ENCODE peak calls at places on chromosomes 7 and 10, in eight cellular contexts. E is anterior cingulate cortex, T is epithelial cell of esophagus, F is hippocampal formation, L is GM03348, X is GM10248, Y is sigmoid colon, K is hepatocyte. Q is an unnamed sample.

GRCh38 chr10:1420663-1421362 is 316.5 kb downstream of the ADARB2 start:
- DNase-seq in E (peak; percentile 2), T (peak; percentile 35), F (peak; percentile 7), L (peak; percentile 47), X (peak; percentile 82), Y (no peak), K (peak; percentile 85), Q (peak; percentile 17)

GRCh38 chr10:21402606-21403083 is 122.8 kb downstream of the SKIDA1 start:
- DNase-seq in E (no peak), T (peak; percentile 30), F (no peak), L (peak; percentile 19), X (no peak), Y (no peak), K (no peak), Q (peak; percentile 17)

GRCh38 chr7:46544396-46545008 is 623.4 kb upstream of the IGFBP3 start:
- DNase-seq in E (no peak), T (peak; percentile 75), F (no peak), L (peak; percentile 11), X (no peak), Y (no peak), K (no peak), Q (peak; percentile 92)

GRCh38 chr7:124251616-124252015 is 218.7 kb upstream of the TMEM229A start:
- DNase-seq in E (no peak), T (no peak), F (no peak), L (no peak), X (no peak), Y (no peak), K (peak; percentile 10), Q (no peak)

GRCh38 chr10:4847580-4848020 is 21.6 kb downstream of the AKR1E2 start:
- DNase-seq in E (no peak), T (peak; percentile 65), F (no peak), L (peak; percentile 75), X (no peak), Y (no peak), K (peak; percentile 61), Q (peak; percentile 88)

GRCh38 chr7:111568870-111569462 is 6.7 kb upstream of the IMMP2L start:
- DNase-seq in E (no peak), T (peak; percentile 5), F (no peak), L (no peak), X (no peak), Y (no peak), K (no peak), Q (no peak)

GRCh38 chr7:102080371-102081243 is 206.1 kb upstream of the SH2B2 start:
- DNase-seq in E (no peak), T (no peak), F (no peak), L (no peak), X (no peak), Y (no peak), K (no peak), Q (no peak)

GRCh38 chr10:129770286-129770685 is 193.8 kb downstream of the EBF3 start:
- DNase-seq in E (no peak), T (no peak), F (no peak), L (no peak), X (no peak), Y (peak; percentile 17), K (no peak), Q (no peak)

GRCh38 chr10:116741391-116742351 is 695 bp downstream of the HSPA12A start:
- DNase-seq in E (no peak), T (no peak), F (no peak), L (peak; percentile 65), X (no peak), Y (peak; percentile 70), K (peak; percentile 46), Q (no peak)

GRCh38 chr7:4140933-4141332 is 541.2 kb upstream of the FOXK1 start:
- DNase-seq in E (no peak), T (no peak), F (no peak), L (no peak), X (no peak), Y (peak; percentile 43), K (no peak), Q (no peak)

GRCh38 chr7:30596043-30596641 is 1.5 kb downstream of the GARS1 start:
- DNase-seq in E (no peak), T (peak; percentile 70), F (no peak), L (peak; percentile 54), X (no peak), Y (no peak), K (peak; percentile 36), Q (peak; percentile 49)

GRCh38 chr10:43235070-43235900 is 31.6 kb downstream of the RASGEF1A start:
- DNase-seq in E (no peak), T (no peak), F (no peak), L (no peak), X (no peak), Y (peak; percentile 42), K (no peak), Q (no peak)

GRCh38 chr7:151637781-151638261 is 118.1 kb upstream of the RHEB start:
- DNase-seq in E (no peak), T (no peak), F (no peak), L (no peak), X (no peak), Y (peak; percentile 74), K (no peak), Q (peak; percentile 29)

GRCh38 chr10:4370376-4370775 is 455.6 kb upstream of the AKR1E2 start:
- DNase-seq in E (no peak), T (no peak), F (no peak), L (no peak), X (no peak), Y (no peak), K (no peak), Q (no peak)

GRCh38 chr10:48493083-48493871 is 111.6 kb downstream of the ARHGAP22 start:
- DNase-seq in E (no peak), T (peak; percentile 58), F (no peak), L (no peak), X (no peak), Y (no peak), K (no peak), Q (no peak)

GRCh38 chr10:126255313-126255712 is 133.0 kb downstream of the ADAM12 start:
- DNase-seq in E (no peak), T (no peak), F (no peak), L (no peak), X (no peak), Y (no peak), K (no peak), Q (no peak)

GRCh38 chr10:72790216-72790990 is 98.5 kb downstream of the MCU start:
- DNase-seq in E (no peak), T (no peak), F (no peak), L (no peak), X (no peak), Y (no peak), K (no peak), Q (no peak)

Q was measured in iris pigment epithelial cell.